ENCODE peak calls at places on chromosomes 13 and 19, in five cellular contexts. P is MM.1S, E is colonic mucosa, U is endodermal cell, Q is fibroblast of lung. J is an unnamed sample.

GRCh38 chr13:37914781-37915391 is 45.3 kb upstream of the TRPC4 start:
- DNase-seq in P (no peak), E (no peak), U (peak), Q (peak), J (no peak)

GRCh38 chr13:94329754-94330551 is 149.5 kb downstream of the DCT start:
- DNase-seq in P (no peak), E (no peak), U (no peak), Q (peak), J (no peak)

GRCh38 chr19:18000981-18001836 is 6.8 kb upstream of the ARRDC2 start:
- DNase-seq in P (no peak), E (peak), U (peak), Q (peak), J (peak)

GRCh38 chr13:78603240-78603947 is at the start of gene POU4F1:
- DNase-seq in P (peak), E (peak), U (peak), Q (peak), J (no peak)

GRCh38 chr13:90890435-90890834 is 457.1 kb upstream of the MIR17HG start:
- DNase-seq in P (no peak), E (no peak), U (no peak), Q (no peak), J (no peak)

GRCh38 chr19:35044317-35045117 is 3.0 kb downstream of the HPN start:
- DNase-seq in P (peak), E (peak), U (peak), Q (peak), J (peak)

GRCh38 chr19:8641908-8642547 is 11.6 kb downstream of the NFILZ start:
- DNase-seq in P (peak), E (no peak), U (no peak), Q (peak), J (peak)

GRCh38 chr19:51055866-51056265 is 9.0 kb downstream of the KLK13 start:
- DNase-seq in P (no peak), E (no peak), U (no peak), Q (no peak), J (no peak)

GRCh38 chr13:75507027-75508001 is 25.3 kb upstream of the TBC1D4 start:
- DNase-seq in P (no peak), E (no peak), U (no peak), Q (no peak), J (no peak)

GRCh38 chr19:10137751-10138682 is 18.3 kb upstream of the EIF3G start:
- DNase-seq in P (no peak), E (no peak), U (no peak), Q (no peak), J (no peak)

GRCh38 chr19:45075215-45076028 is 856 bp downstream of the ZNF296 start:
- DNase-seq in P (peak), E (peak), U (peak), Q (peak), J (no peak)

GRCh38 chr13:48400090-48400694 is 12.7 kb downstream of the LPAR6 start:
- DNase-seq in P (no peak), E (no peak), U (no peak), Q (peak), J (no peak)
- H3K9ac ChIP-seq in P (no peak), E (no peak), U (no peak), Q (no peak), J (peak)

DNA sequence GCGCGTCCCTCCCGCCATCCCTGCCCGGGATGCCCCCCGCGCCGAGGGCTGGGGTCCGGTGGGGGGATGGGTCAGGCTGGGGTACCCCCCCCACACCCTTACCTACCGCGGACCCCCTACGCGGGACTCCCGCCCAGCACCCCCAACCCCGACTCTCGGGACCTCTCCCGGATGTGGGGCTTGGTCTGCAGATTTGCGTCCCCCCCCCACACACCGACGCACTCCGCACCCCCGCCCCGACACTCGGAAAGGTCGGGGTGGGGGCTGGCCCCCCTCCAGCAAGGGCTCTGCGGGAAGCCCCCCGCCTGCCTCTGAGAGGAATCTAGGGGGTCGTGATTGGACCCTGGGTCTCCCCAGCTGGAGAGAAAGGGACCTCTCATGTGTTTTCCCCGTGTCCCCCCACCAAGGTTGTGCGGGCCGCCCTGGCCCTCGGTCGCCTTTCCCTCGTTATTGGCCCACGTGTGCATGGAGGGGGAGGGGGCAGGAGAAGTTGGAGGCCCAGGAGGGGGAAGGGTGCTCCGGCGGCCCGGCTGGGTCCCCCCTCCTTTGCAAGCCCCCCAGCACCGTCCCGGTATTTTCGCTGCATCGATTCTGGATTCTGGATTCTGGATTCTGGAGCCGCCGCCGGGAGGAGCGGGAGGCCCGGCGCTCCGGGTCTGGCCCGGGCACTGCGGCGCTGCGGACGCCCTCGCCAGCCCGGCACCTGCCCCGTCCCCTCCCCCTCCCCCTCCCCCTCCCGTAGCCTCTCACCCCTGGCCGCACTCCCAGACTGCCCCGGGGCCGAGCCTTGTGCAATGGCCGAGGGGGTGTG is 583 bp downstream of the NFIC start:
- DNase-seq in P (no peak), E (peak), U (peak), Q (no peak), J (peak)
- H3K9ac ChIP-seq in P (no peak), E (peak), U (no peak), Q (peak), J (peak)

GRCh38 chr19:41898235-41898634 is 15.3 kb downstream of the ARHGEF1 start:
- DNase-seq in P (no peak), E (no peak), U (no peak), Q (no peak), J (no peak)

GRCh38 chr19:41897181-41897580 is 14.2 kb downstream of the ARHGEF1 start:
- DNase-seq in P (no peak), E (no peak), U (no peak), Q (no peak), J (no peak)

GRCh38 chr19:41897820-41898219 is 14.8 kb downstream of the ARHGEF1 start:
- DNase-seq in P (no peak), E (no peak), U (no peak), Q (no peak), J (no peak)

GRCh38 chr19:41895745-41896580 is 13.0 kb downstream of the ARHGEF1 start:
- DNase-seq in P (no peak), E (no peak), U (no peak), Q (no peak), J (no peak)

GRCh38 chr19:41896581-41896942 is 13.6 kb downstream of the ARHGEF1 start:
- DNase-seq in P (no peak), E (no peak), U (no peak), Q (no peak), J (no peak)
- H3K9ac ChIP-seq in P (no peak), E (no peak), U (no peak), Q (no peak), J (no peak)

GRCh38 chr19:19644054-19644388 is 564 bp upstream of the GMIP start:
- DNase-seq in P (no peak), E (no peak), U (no peak), Q (no peak), J (no peak)
- H3K9ac ChIP-seq in P (peak), E (peak), U (no peak), Q (no peak), J (peak)

GRCh38 chr19:40265055-40265762 is 19.9 kb downstream of the AKT2 start:
- DNase-seq in P (no peak), E (no peak), U (no peak), Q (no peak), J (no peak)

GRCh38 chr19:40267601-40267997 is 17.5 kb downstream of the AKT2 start:
- DNase-seq in P (no peak), E (no peak), U (no peak), Q (no peak), J (no peak)

GRCh38 chr19:40265763-40266099 is 19.4 kb downstream of the AKT2 start:
- DNase-seq in P (no peak), E (no peak), U (no peak), Q (no peak), J (no peak)

GRCh38 chr19:40266111-40266510 is 19.0 kb downstream of the AKT2 start:
- DNase-seq in P (no peak), E (no peak), U (no peak), Q (no peak), J (no peak)

GRCh38 chr19:40266912-40267600 is 18.1 kb downstream of the AKT2 start:
- DNase-seq in P (no peak), E (no peak), U (no peak), Q (no peak), J (no peak)
- H3K9ac ChIP-seq in P (no peak), E (no peak), U (no peak), Q (no peak), J (no peak)

GRCh38 chr13:26253787-26254582 is at the start of gene CDK8:
- DNase-seq in P (peak), E (peak), U (peak), Q (peak), J (peak)

GRCh38 chr13:26257049-26257448 is 3.1 kb downstream of the CDK8 start:
- DNase-seq in P (no peak), E (no peak), U (no peak), Q (no peak), J (no peak)

GRCh38 chr13:26253262-26253786 is 605 bp upstream of the CDK8 start:
- DNase-seq in P (no peak), E (no peak), U (no peak), Q (no peak), J (no peak)

GRCh38 chr13:26254583-26255102 is 714 bp downstream of the CDK8 start:
- DNase-seq in P (peak), E (peak), U (peak), Q (peak), J (peak)

DNA sequence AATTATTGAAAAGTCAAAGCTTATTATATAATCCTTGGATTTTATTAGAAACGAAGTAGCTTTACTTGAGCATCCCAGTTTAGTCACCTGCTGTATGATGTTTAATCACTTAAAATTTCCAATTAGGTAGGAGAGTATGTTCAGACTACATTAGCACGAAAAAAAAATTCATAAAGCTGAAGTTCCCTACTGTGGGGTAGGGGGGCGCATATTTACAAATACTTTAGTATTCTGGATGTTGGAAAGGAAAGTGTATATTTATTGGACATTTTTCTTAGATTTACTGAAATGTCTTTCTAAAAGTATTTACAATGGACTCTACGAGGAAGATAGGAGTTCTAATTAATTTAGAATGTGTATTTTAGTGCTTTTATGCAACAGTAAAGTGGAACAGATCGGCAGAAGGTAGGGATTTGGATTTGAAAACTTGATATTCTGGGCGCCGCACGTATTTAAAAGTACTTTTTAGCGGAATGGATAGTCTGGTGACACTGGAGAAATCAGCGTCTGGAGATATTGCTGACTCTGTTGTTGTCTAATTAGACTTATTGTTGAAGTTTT is 1.9 kb downstream of the CDK8 start:
- DNase-seq in P (no peak), E (no peak), U (no peak), Q (peak), J (no peak)
- H3K9ac ChIP-seq in P (peak), E (no peak), U (peak), Q (no peak), J (peak)

GRCh38 chr13:50386527-50387123 is 371.4 kb downstream of the KCNRG start:
- DNase-seq in P (no peak), E (no peak), U (no peak), Q (peak), J (no peak)
- H3K9ac ChIP-seq in P (no peak), E (no peak), U (no peak), Q (no peak), J (no peak)

GRCh38 chr13:114128348-114128623 is 4.1 kb downstream of the RASA3 start:
- DNase-seq in P (no peak), E (no peak), U (no peak), Q (no peak), J (no peak)

GRCh38 chr13:114128624-114129522 is 3.5 kb downstream of the RASA3 start:
- DNase-seq in P (no peak), E (peak), U (no peak), Q (peak), J (peak)

GRCh38 chr13:114129649-114130062 is 2.8 kb downstream of the RASA3 start:
- DNase-seq in P (no peak), E (no peak), U (no peak), Q (no peak), J (peak)

GRCh38 chr13:114126789-114127472 is 5.5 kb downstream of the RASA3 start:
- DNase-seq in P (no peak), E (no peak), U (no peak), Q (no peak), J (no peak)

GRCh38 chr13:114127473-114128347 is 4.7 kb downstream of the RASA3 start:
- DNase-seq in P (no peak), E (no peak), U (no peak), Q (no peak), J (no peak)
- H3K9ac ChIP-seq in P (no peak), E (no peak), U (no peak), Q (no peak), J (no peak)

GRCh38 chr13:39023316-39023715 is 14.6 kb downstream of the PROSER1 start:
- DNase-seq in P (no peak), E (no peak), U (no peak), Q (no peak), J (no peak)

GRCh38 chr13:39020853-39021462 is 16.9 kb downstream of the PROSER1 start:
- DNase-seq in P (no peak), E (no peak), U (no peak), Q (no peak), J (no peak)

GRCh38 chr13:39025433-39025839 is 12.5 kb downstream of the PROSER1 start:
- DNase-seq in P (no peak), E (no peak), U (no peak), Q (no peak), J (no peak)

GRCh38 chr13:39023761-39024160 is 14.1 kb downstream of the PROSER1 start:
- DNase-seq in P (no peak), E (peak), U (peak), Q (no peak), J (no peak)
- H3K9ac ChIP-seq in P (no peak), E (no peak), U (no peak), Q (no peak), J (no peak)